ENCODE peak calls at places on chromosome 15, in five cellular contexts. One of them, this sample, is unnamed.

GRCh38 chr15:94414921-94415320 is 183.6 kb downstream of the MCTP2 start:
- DNase-seq in prostate gland: no peak
- DNase-seq in transverse colon: no peak
- DNase-seq in GM23338: no peak
- DNase-seq in endothelial cell of umbilical vein: no peak
- DNase-seq in this sample: no peak

GRCh38 chr15:101276501-101277037 is 716 bp downstream of the SELENOS start:
- DNase-seq in GM23338: peak; percentile 53
- DNase-seq in transverse colon: no peak
- DNase-seq in prostate gland: no peak
- DNase-seq in endothelial cell of umbilical vein: peak; percentile 58
- DNase-seq in this sample: no peak

GRCh38 chr15:77346637-77347036 is 73.3 kb downstream of the PEAK1 start:
- DNase-seq in endothelial cell of umbilical vein: no peak
- DNase-seq in transverse colon: no peak
- DNase-seq in GM23338: no peak
- DNase-seq in prostate gland: no peak
- DNase-seq in this sample: no peak

GRCh38 chr15:78082743-78083110 is 5.2 kb upstream of the TBC1D2B start:
- DNase-seq in endothelial cell of umbilical vein: no peak
- DNase-seq in GM23338: no peak
- DNase-seq in prostate gland: no peak
- DNase-seq in transverse colon: no peak
- DNase-seq in this sample: no peak

GRCh38 chr15:39415634-39416033 is 165.2 kb upstream of the THBS1 start:
- DNase-seq in endothelial cell of umbilical vein: no peak
- DNase-seq in GM23338: no peak
- DNase-seq in transverse colon: no peak
- DNase-seq in prostate gland: no peak
- DNase-seq in this sample: no peak

GRCh38 chr15:55795031-55795430 is 52.1 kb upstream of the PRTG start:
- DNase-seq in transverse colon: no peak
- DNase-seq in prostate gland: no peak
- DNase-seq in GM23338: no peak
- DNase-seq in endothelial cell of umbilical vein: peak; percentile 47
- DNase-seq in this sample: no peak

GRCh38 chr15:66825731-66826130 is 123.7 kb downstream of the SMAD6 start:
- DNase-seq in prostate gland: no peak
- DNase-seq in transverse colon: no peak
- DNase-seq in endothelial cell of umbilical vein: no peak
- DNase-seq in GM23338: no peak
- DNase-seq in this sample: no peak

GRCh38 chr15:78850926-78851600 is 21.6 kb upstream of the MORF4L1 start:
- DNase-seq in GM23338: peak; percentile 50
- DNase-seq in transverse colon: no peak
- DNase-seq in prostate gland: no peak
- DNase-seq in endothelial cell of umbilical vein: no peak
- DNase-seq in this sample: no peak

GRCh38 chr15:98347001-98347400 is 301.3 kb upstream of the IGF1R start:
- DNase-seq in GM23338: no peak
- DNase-seq in transverse colon: no peak
- DNase-seq in prostate gland: no peak
- DNase-seq in endothelial cell of umbilical vein: no peak
- DNase-seq in this sample: no peak

GRCh38 chr15:92820233-92821021 is 79.7 kb upstream of the CHD2 start:
- DNase-seq in endothelial cell of umbilical vein: peak; percentile 94
- DNase-seq in prostate gland: peak; percentile 94
- DNase-seq in transverse colon: peak; percentile 95
- DNase-seq in GM23338: peak; percentile 97
- DNase-seq in this sample: no peak

GRCh38 chr15:79007066-79007465 is 62.2 kb upstream of the CTSH start:
- DNase-seq in GM23338: peak; percentile 89
- DNase-seq in transverse colon: peak; percentile 53
- DNase-seq in prostate gland: no peak
- DNase-seq in endothelial cell of umbilical vein: peak; percentile 41
- DNase-seq in this sample: no peak

GRCh38 chr15:92809880-92810361 is 90.2 kb upstream of the CHD2 start:
- DNase-seq in endothelial cell of umbilical vein: peak; percentile 55
- DNase-seq in prostate gland: peak; percentile 50
- DNase-seq in transverse colon: peak; percentile 68
- DNase-seq in GM23338: no peak
- DNase-seq in this sample: no peak

GRCh38 chr15:43390723-43391122 is 19.8 kb downstream of the TUBGCP4 start:
- DNase-seq in endothelial cell of umbilical vein: no peak
- DNase-seq in transverse colon: no peak
- DNase-seq in prostate gland: no peak
- DNase-seq in GM23338: no peak
- DNase-seq in this sample: no peak

GRCh38 chr15:26722621-26723160 is 50.2 kb downstream of the GABRB3 start:
- DNase-seq in GM23338: peak; percentile 41
- DNase-seq in prostate gland: no peak
- DNase-seq in endothelial cell of umbilical vein: no peak
- DNase-seq in transverse colon: no peak
- DNase-seq in this sample: no peak

GRCh38 chr15:31977812-31978662 is 52.3 kb upstream of the CHRNA7 start:
- DNase-seq in prostate gland: peak; percentile 42
- DNase-seq in transverse colon: peak; percentile 69
- DNase-seq in GM23338: peak; percentile 87
- DNase-seq in endothelial cell of umbilical vein: peak; percentile 26
- DNase-seq in this sample: peak; percentile 17

GRCh38 chr15:76107169-76107568 is 47.4 kb downstream of the TMEM266 start:
- DNase-seq in transverse colon: no peak
- DNase-seq in prostate gland: no peak
- DNase-seq in GM23338: no peak
- DNase-seq in endothelial cell of umbilical vein: no peak
- DNase-seq in this sample: no peak

GRCh38 chr15:83695901-83696425 is 42.0 kb downstream of the ADAMTSL3 start:
- DNase-seq in transverse colon: no peak
- DNase-seq in GM23338: no peak
- DNase-seq in prostate gland: no peak
- DNase-seq in endothelial cell of umbilical vein: no peak
- DNase-seq in this sample: no peak

GRCh38 chr15:82134426-82134825 is 88.6 kb upstream of the MEX3B start:
- DNase-seq in prostate gland: no peak
- DNase-seq in endothelial cell of umbilical vein: no peak
- DNase-seq in GM23338: no peak
- DNase-seq in transverse colon: no peak
- DNase-seq in this sample: no peak

GRCh38 chr15:90031231-90031791 is 30.2 kb downstream of the ZNF710 start:
- DNase-seq in prostate gland: no peak
- DNase-seq in transverse colon: peak; percentile 44
- DNase-seq in endothelial cell of umbilical vein: no peak
- DNase-seq in GM23338: no peak
- DNase-seq in this sample: no peak

GRCh38 chr15:74780983-74781672 is 752 bp upstream of the CSK start:
- DNase-seq in prostate gland: no peak
- DNase-seq in transverse colon: no peak
- DNase-seq in GM23338: peak; percentile 30
- DNase-seq in endothelial cell of umbilical vein: no peak
- DNase-seq in this sample: no peak

GRCh38 chr15:92079047-92079446 is 225.5 kb downstream of the SLCO3A1 start:
- DNase-seq in prostate gland: no peak
- DNase-seq in transverse colon: no peak
- DNase-seq in GM23338: peak; percentile 76
- DNase-seq in endothelial cell of umbilical vein: no peak
- DNase-seq in this sample: no peak

GRCh38 chr15:76502678-76503077 is 166.1 kb downstream of the ISL2 start:
- DNase-seq in endothelial cell of umbilical vein: peak; percentile 34
- DNase-seq in prostate gland: no peak
- DNase-seq in transverse colon: no peak
- DNase-seq in GM23338: no peak
- DNase-seq in this sample: no peak

GRCh38 chr15:22263738-22264137 is 183.4 kb downstream of the OR4M2 start:
- DNase-seq in GM23338: no peak
- DNase-seq in transverse colon: no peak
- DNase-seq in endothelial cell of umbilical vein: no peak
- DNase-seq in prostate gland: no peak
- DNase-seq in this sample: no peak

GRCh38 chr15:25783607-25784131 is 79.5 kb downstream of the ATP10A start:
- DNase-seq in GM23338: peak; percentile 88
- DNase-seq in prostate gland: no peak
- DNase-seq in transverse colon: no peak
- DNase-seq in endothelial cell of umbilical vein: no peak
- DNase-seq in this sample: no peak

DNA sequence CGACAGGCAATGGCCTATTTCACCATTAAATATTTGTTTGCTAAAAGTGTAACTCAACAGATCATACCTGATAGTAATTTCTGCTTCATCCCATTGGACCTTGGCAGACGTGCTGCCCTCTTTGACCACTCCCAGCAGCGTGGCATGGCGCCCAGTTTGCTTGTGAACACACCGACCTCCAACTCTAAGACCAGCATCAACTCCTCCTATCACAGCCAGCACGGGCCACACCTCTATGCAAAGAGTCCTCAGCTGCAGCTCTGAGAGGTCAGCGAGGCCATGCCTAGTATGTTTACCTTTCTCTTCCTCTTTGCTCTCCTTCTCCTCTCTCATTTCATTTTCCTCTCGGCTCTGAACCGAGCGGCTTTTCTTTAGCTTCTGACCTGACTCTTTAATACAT is 80.6 kb downstream of the FBXL22 start:
- DNase-seq in GM23338: peak; percentile 11
- DNase-seq in endothelial cell of umbilical vein: no peak
- DNase-seq in prostate gland: peak; percentile 7
- DNase-seq in transverse colon: peak; percentile 91
- DNase-seq in this sample: no peak
- TF ChIP-seq POLR2AphosphoS5 in GM23338: no peak
- TF ChIP-seq POLR2AphosphoS5 in endothelial cell of umbilical vein: no peak
- TF ChIP-seq POLR2AphosphoS5 in prostate gland: no peak
- TF ChIP-seq POLR2AphosphoS5 in transverse colon: no peak
- TF ChIP-seq POLR2AphosphoS5 in this sample: no peak

GRCh38 chr15:62068787-62069170 is 2.0 kb downstream of the C2CD4A start:
- DNase-seq in GM23338: no peak
- DNase-seq in prostate gland: no peak
- DNase-seq in transverse colon: no peak
- DNase-seq in endothelial cell of umbilical vein: no peak
- DNase-seq in this sample: no peak
- H3K4me3 ChIP-seq in GM23338: peak overlapping the region; percentile 54
- H3K4me3 ChIP-seq in prostate gland: peak overlapping the region; percentile 40
- H3K4me3 ChIP-seq in transverse colon: peak overlapping the region; percentile 23
- H3K4me3 ChIP-seq in endothelial cell of umbilical vein: peak overlapping the region; percentile 33
- H3K4me3 ChIP-seq in this sample: peak overlapping the region; percentile 48

GRCh38 chr15:40982855-40983254 is 29.6 kb downstream of the CHAC1 start:
- DNase-seq in GM23338: no peak
- DNase-seq in endothelial cell of umbilical vein: peak; percentile 93
- DNase-seq in transverse colon: no peak
- DNase-seq in prostate gland: no peak
- DNase-seq in this sample: no peak
- TF ChIP-seq POLR2AphosphoS5 in GM23338: no peak
- TF ChIP-seq POLR2AphosphoS5 in endothelial cell of umbilical vein: peak; percentile 90
- TF ChIP-seq POLR2AphosphoS5 in transverse colon: no peak
- TF ChIP-seq POLR2AphosphoS5 in prostate gland: no peak
- TF ChIP-seq POLR2AphosphoS5 in this sample: no peak

DNA sequence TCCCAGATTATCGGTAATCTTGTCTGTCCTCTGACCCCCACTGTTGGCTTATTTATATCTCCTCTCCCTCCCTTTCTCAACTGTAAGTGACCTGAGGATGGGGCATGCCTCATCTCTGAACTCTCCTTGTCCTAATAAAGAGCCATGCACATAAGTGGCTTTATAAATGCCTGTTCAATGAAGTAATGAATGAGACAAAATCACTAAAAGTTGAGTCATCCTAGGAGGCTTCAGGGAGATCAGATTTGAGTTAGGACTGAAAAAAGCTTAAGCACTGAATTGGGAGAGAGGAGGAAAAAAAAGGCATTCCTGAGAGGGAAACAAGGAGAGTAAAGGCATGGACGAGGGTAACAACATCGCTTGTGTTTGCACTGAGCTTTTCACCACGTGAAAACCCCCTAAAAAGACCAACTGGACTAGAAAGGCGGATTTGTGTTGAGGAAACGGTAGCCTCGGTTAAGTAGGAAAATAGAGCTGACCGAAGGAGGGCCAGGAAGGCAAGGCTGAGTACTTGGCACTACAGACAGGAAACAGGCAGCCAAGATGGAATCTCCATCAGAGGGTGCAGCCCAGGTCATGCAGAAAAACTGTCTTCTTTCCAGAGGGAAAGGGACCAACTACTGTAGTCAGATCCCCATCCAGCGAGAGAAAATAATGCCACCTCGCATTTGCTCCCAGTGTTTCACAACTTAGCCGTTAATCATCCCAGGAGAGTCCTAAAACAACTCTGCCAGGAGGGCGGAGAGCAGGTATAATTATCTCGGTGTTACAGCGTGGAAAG is 77.5 kb downstream of the MYO1E start:
- DNase-seq in GM23338: no peak
- DNase-seq in endothelial cell of umbilical vein: peak; percentile 83
- DNase-seq in transverse colon: no peak
- DNase-seq in prostate gland: no peak
- DNase-seq in this sample: no peak
- H3K4me3 ChIP-seq in GM23338: no peak overlapping the region
- H3K4me3 ChIP-seq in endothelial cell of umbilical vein: no peak overlapping the region
- H3K4me3 ChIP-seq in transverse colon: no peak overlapping the region
- H3K4me3 ChIP-seq in prostate gland: no peak overlapping the region
- H3K4me3 ChIP-seq in this sample: no peak overlapping the region

GRCh38 chr15:70442211-70442610 is 321.1 kb downstream of the UACA start:
- DNase-seq in transverse colon: no peak
- DNase-seq in endothelial cell of umbilical vein: no peak
- DNase-seq in GM23338: no peak
- DNase-seq in prostate gland: no peak
- DNase-seq in this sample: no peak
- TF ChIP-seq POLR2AphosphoS5 in transverse colon: no peak
- TF ChIP-seq POLR2AphosphoS5 in endothelial cell of umbilical vein: no peak
- TF ChIP-seq POLR2AphosphoS5 in GM23338: no peak
- TF ChIP-seq POLR2AphosphoS5 in prostate gland: no peak
- TF ChIP-seq POLR2AphosphoS5 in this sample: no peak

GRCh38 chr15:85563731-85564130 is 183.3 kb downstream of the AKAP13 start:
- DNase-seq in transverse colon: no peak
- DNase-seq in endothelial cell of umbilical vein: no peak
- DNase-seq in prostate gland: no peak
- DNase-seq in GM23338: no peak
- DNase-seq in this sample: no peak
- H3K4me3 ChIP-seq in transverse colon: no peak overlapping the region
- H3K4me3 ChIP-seq in endothelial cell of umbilical vein: no peak overlapping the region
- H3K4me3 ChIP-seq in prostate gland: no peak overlapping the region
- H3K4me3 ChIP-seq in GM23338: no peak overlapping the region
- H3K4me3 ChIP-seq in this sample: no peak overlapping the region

GRCh38 chr15:88897456-88898194 is 2.3 kb upstream of the HAPLN3 start:
- DNase-seq in endothelial cell of umbilical vein: peak; percentile 84
- DNase-seq in GM23338: peak; percentile 53
- DNase-seq in prostate gland: peak; percentile 81
- DNase-seq in transverse colon: peak; percentile 85
- DNase-seq in this sample: no peak
- TF ChIP-seq POLR2AphosphoS5 in endothelial cell of umbilical vein: no peak
- TF ChIP-seq POLR2AphosphoS5 in GM23338: peak; percentile 21
- TF ChIP-seq POLR2AphosphoS5 in prostate gland: peak; percentile 54
- TF ChIP-seq POLR2AphosphoS5 in transverse colon: no peak
- TF ChIP-seq POLR2AphosphoS5 in this sample: peak; percentile 37

DNA sequence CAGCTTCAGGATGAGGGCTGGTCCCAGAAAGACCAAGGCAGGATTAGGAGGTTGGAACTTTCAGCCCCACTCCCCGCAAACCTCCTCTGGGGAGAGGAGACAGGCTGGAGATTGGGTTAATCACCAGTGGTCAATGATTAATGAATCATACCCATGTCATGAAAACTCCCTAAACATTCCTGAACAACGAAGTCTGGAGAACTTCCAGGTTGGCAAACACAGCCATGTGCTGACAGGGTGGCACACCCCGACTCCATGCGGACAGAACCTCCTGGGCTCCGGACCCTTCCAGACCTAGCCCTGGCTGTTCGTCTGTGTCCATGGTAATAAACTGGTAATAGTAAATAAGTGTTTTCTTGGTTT is 151.3 kb downstream of the TJP1 start:
- DNase-seq in endothelial cell of umbilical vein: peak; percentile 26
- DNase-seq in prostate gland: peak; percentile 57
- DNase-seq in GM23338: no peak
- DNase-seq in transverse colon: peak; percentile 82
- DNase-seq in this sample: peak; percentile 47
- H3K4me3 ChIP-seq in endothelial cell of umbilical vein: no peak overlapping the region
- H3K4me3 ChIP-seq in prostate gland: no peak overlapping the region
- H3K4me3 ChIP-seq in GM23338: no peak overlapping the region
- H3K4me3 ChIP-seq in transverse colon: no peak overlapping the region
- H3K4me3 ChIP-seq in this sample: peak overlapping the region; percentile 11

This sample was measured in Panc1.